ENCODE peak calls at places on chromosomes 4 and X, in four cellular contexts. F is IMR-90, S is GM12865, W is kidney. O is an unnamed sample.

GRCh38 chr4:77104405-77105292 is 28.9 kb upstream of the CCNI start:
- DNase-seq in W (peak), F (no peak), S (peak), O (no peak)

GRCh38 chrX:133448512-133449076 is 33.3 kb upstream of the GPC4 start:
- DNase-seq in W (no peak), F (no peak), S (no peak), O (no peak)

GRCh38 chr4:91527056-91527455 is 776.7 kb upstream of the GRID2 start:
- DNase-seq in W (no peak), S (no peak), F (no peak), O (no peak)

GRCh38 chr4:75733369-75733768 is 9.0 kb downstream of the USO1 start:
- DNase-seq in F (peak), W (no peak), S (no peak), O (no peak)

GRCh38 chr4:71212216-71212615 is 126.6 kb upstream of the SLC4A4 start:
- DNase-seq in W (no peak), S (no peak), F (no peak), O (no peak)

GRCh38 chr4:88219099-88219498 is 60.7 kb upstream of the ABCG2 start:
- DNase-seq in S (peak), W (no peak), F (peak), O (no peak)

GRCh38 chrX:12360389-12360788 is 222.1 kb downstream of the FRMPD4 start:
- DNase-seq in W (no peak), S (no peak), F (peak), O (no peak)

GRCh38 chrX:70168238-70169188 is 8.8 kb upstream of the DGAT2L6 start:
- DNase-seq in F (peak), W (no peak), S (no peak), O (no peak)

GRCh38 chr4:112518675-112519074 is 2.7 kb upstream of the NEUROG2 start:
- DNase-seq in S (no peak), F (no peak), W (no peak), O (no peak)

GRCh38 chr4:174496631-174497442 is 25.5 kb downstream of the HPGD start:
- DNase-seq in S (no peak), W (no peak), F (no peak), O (no peak)

GRCh38 chr4:84944952-84945351 is 21.5 kb downstream of the WDFY3 start:
- DNase-seq in W (no peak), S (no peak), F (peak), O (no peak)

GRCh38 chr4:67160409-67160808 is 384.9 kb downstream of the CENPC start:
- DNase-seq in S (no peak), W (no peak), F (no peak), O (no peak)

GRCh38 chrX:10040961-10041360 is 73.8 kb downstream of the CLDN34 start:
- DNase-seq in F (no peak), S (no peak), W (no peak), O (no peak)

GRCh38 chr4:48173055-48173991 is 39.3 kb upstream of the TXK start:
- DNase-seq in S (peak), F (peak), W (no peak), O (no peak)

GRCh38 chrX:17680732-17681413 is 56.4 kb upstream of the SCML1 start:
- DNase-seq in S (no peak), F (no peak), W (no peak), O (no peak)

GRCh38 chrX:44503550-44503949 is 39.1 kb downstream of the FUNDC1 start:
- DNase-seq in S (no peak), F (no peak), W (no peak), O (no peak)

GRCh38 chrX:71103110-71103983 is 3.2 kb downstream of the CXorf65 start:
- DNase-seq in S (peak), W (no peak), F (no peak), O (no peak)

GRCh38 chr4:56689661-56690060 is 8.6 kb upstream of the HOPX start:
- DNase-seq in F (no peak), S (no peak), W (no peak), O (no peak)

GRCh38 chr4:145784036-145784435 is 104.1 kb downstream of the C4orf51 start:
- DNase-seq in F (no peak), W (no peak), S (no peak), O (no peak)

GRCh38 chr4:48909697-48910096 is 3.1 kb upstream of the OCIAD2 start:
- DNase-seq in F (peak), S (no peak), W (peak), O (no peak)

GRCh38 chr4:74456056-74456744 is 11.3 kb downstream of the AREG start:
- DNase-seq in S (no peak), F (no peak), W (no peak), O (no peak)

GRCh38 chr4:153538408-153539057 is 72.4 kb downstream of the TMEM131L start:
- DNase-seq in S (no peak), W (no peak), F (peak), O (no peak)

GRCh38 chr4:54322817-54323417 is 93.8 kb downstream of the PDGFRA start:
- DNase-seq in S (peak), F (peak), W (no peak), O (no peak)

GRCh38 chr4:41853973-41854372 is 81.3 kb upstream of the TMEM33 start:
- DNase-seq in S (no peak), F (no peak), W (no peak), O (no peak)
- TF ChIP-seq CTCF in S (no peak), F (peak), W (no peak), O (peak)

GRCh38 chr4:109179089-109179488 is 123.4 kb downstream of the COL25A1 start:
- DNase-seq in F (no peak), W (no peak), S (no peak), O (no peak)
- TF ChIP-seq CTCF in F (no peak), W (no peak), S (no peak), O (no peak)

GRCh38 chr4:26268246-26268645 is 52.6 kb upstream of the RBPJ start:
- DNase-seq in W (no peak), S (no peak), F (no peak), O (no peak)

GRCh38 chr4:26271703-26272102 is 49.1 kb upstream of the RBPJ start:
- DNase-seq in W (no peak), S (no peak), F (no peak), O (no peak)

GRCh38 chr4:26272654-26273307 is 48.0 kb upstream of the RBPJ start:
- DNase-seq in S (no peak), F (no peak), W (no peak), O (no peak)

GRCh38 chr4:26267087-26267486 is 53.7 kb upstream of the RBPJ start:
- DNase-seq in F (peak), W (no peak), S (no peak), O (no peak)

GRCh38 chr4:26269038-26269437 is 51.8 kb upstream of the RBPJ start:
- DNase-seq in F (no peak), S (no peak), W (no peak), O (no peak)
- TF ChIP-seq CTCF in F (no peak), S (no peak), W (no peak), O (no peak)

GRCh38 chrX:110008001-110008635 is 5.2 kb downstream of the TMEM164 start:
- DNase-seq in W (no peak), S (no peak), F (no peak), O (no peak)

GRCh38 chrX:110015915-110016314 is 13.0 kb downstream of the TMEM164 start:
- DNase-seq in W (no peak), S (no peak), F (no peak), O (no peak)

GRCh38 chrX:110013968-110014367 is 11.1 kb downstream of the TMEM164 start:
- DNase-seq in S (no peak), W (no peak), F (no peak), O (no peak)

GRCh38 chrX:110015027-110015426 is 12.1 kb downstream of the TMEM164 start:
- DNase-seq in W (no peak), F (no peak), S (no peak), O (no peak)

GRCh38 chrX:110012818-110013484 is 10.0 kb downstream of the TMEM164 start:
- DNase-seq in S (no peak), F (no peak), W (no peak), O (no peak)
- TF ChIP-seq CTCF in S (no peak), F (no peak), W (no peak), O (no peak)

DNA sequence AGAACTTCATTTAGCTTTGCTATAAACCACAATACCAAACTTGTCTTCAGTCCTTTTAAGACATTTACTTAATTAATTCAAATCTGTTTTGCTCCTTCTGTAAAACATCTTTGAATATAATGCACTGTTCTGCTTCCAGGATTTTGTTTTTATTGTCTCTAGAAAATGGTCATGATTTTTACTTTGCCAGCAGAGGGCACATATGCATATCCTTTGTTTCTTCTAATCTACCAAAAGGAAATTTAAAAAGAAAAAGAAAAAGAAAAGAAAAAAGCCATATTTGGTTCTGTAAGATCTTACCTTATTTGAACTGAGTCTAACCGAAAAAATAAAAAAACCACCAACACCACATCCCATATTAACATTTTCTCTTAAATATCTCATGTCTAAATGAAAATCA is 101.9 kb upstream of the CCSER1 start:
- DNase-seq in F (peak), W (no peak), S (peak), O (no peak)
- TF ChIP-seq CTCF in F (peak), W (no peak), S (no peak), O (peak)